ENCODE peak calls at places on chromosomes 6 and 20, in seven cellular contexts. One of them, this sample, is unnamed.

GRCh38 chr6:26311385-26312095 is 53.5 kb upstream of the BTN3A2 start:
- DNase-seq in upper lobe of left lung: no peak
- DNase-seq in body of pancreas: peak
- DNase-seq in breast epithelium: no peak
- DNase-seq in endothelial cell of umbilical vein: peak
- DNase-seq in transverse colon: peak
- DNase-seq in heart left ventricle: no peak
- DNase-seq in this sample: peak

GRCh38 chr6:157066781-157067491 is 256.4 kb downstream of the TMEM242 start:
- DNase-seq in upper lobe of left lung: no peak
- DNase-seq in body of pancreas: no peak
- DNase-seq in breast epithelium: no peak
- DNase-seq in endothelial cell of umbilical vein: peak
- DNase-seq in transverse colon: no peak
- DNase-seq in heart left ventricle: no peak
- DNase-seq in this sample: no peak

GRCh38 chr6:133778414-133778813 is 110.5 kb upstream of the TCF21 start:
- DNase-seq in upper lobe of left lung: no peak
- DNase-seq in body of pancreas: no peak
- DNase-seq in breast epithelium: no peak
- DNase-seq in endothelial cell of umbilical vein: no peak
- DNase-seq in transverse colon: no peak
- DNase-seq in heart left ventricle: no peak
- DNase-seq in this sample: no peak

GRCh38 chr6:157709514-157709913 is 113.5 kb upstream of the SNX9 start:
- DNase-seq in upper lobe of left lung: no peak
- DNase-seq in body of pancreas: no peak
- DNase-seq in breast epithelium: no peak
- DNase-seq in endothelial cell of umbilical vein: no peak
- DNase-seq in transverse colon: no peak
- DNase-seq in heart left ventricle: no peak
- DNase-seq in this sample: no peak

GRCh38 chr20:47328841-47329448 is 27.6 kb downstream of the ZMYND8 start:
- DNase-seq in upper lobe of left lung: no peak
- DNase-seq in body of pancreas: peak
- DNase-seq in breast epithelium: no peak
- DNase-seq in endothelial cell of umbilical vein: no peak
- DNase-seq in transverse colon: peak
- DNase-seq in heart left ventricle: no peak
- DNase-seq in this sample: peak

GRCh38 chr6:169811521-169812256 is 60.3 kb downstream of the ERMARD start:
- DNase-seq in upper lobe of left lung: no peak
- DNase-seq in body of pancreas: no peak
- DNase-seq in breast epithelium: no peak
- DNase-seq in endothelial cell of umbilical vein: no peak
- DNase-seq in transverse colon: no peak
- DNase-seq in heart left ventricle: no peak
- DNase-seq in this sample: peak

GRCh38 chr6:144055121-144055931 is 40.0 kb downstream of the SF3B5 start:
- DNase-seq in upper lobe of left lung: no peak
- DNase-seq in body of pancreas: no peak
- DNase-seq in breast epithelium: no peak
- DNase-seq in endothelial cell of umbilical vein: no peak
- DNase-seq in transverse colon: no peak
- DNase-seq in heart left ventricle: no peak
- DNase-seq in this sample: peak

GRCh38 chr20:21710863-21711431 is 5.5 kb downstream of the PAX1 start:
- DNase-seq in upper lobe of left lung: no peak
- DNase-seq in body of pancreas: no peak
- DNase-seq in breast epithelium: no peak
- DNase-seq in endothelial cell of umbilical vein: no peak
- DNase-seq in transverse colon: no peak
- DNase-seq in heart left ventricle: no peak
- DNase-seq in this sample: no peak

GRCh38 chr6:158688860-158689259 is 39.0 kb downstream of the SYTL3 start:
- DNase-seq in upper lobe of left lung: no peak
- DNase-seq in body of pancreas: no peak
- DNase-seq in breast epithelium: no peak
- DNase-seq in endothelial cell of umbilical vein: peak
- DNase-seq in transverse colon: no peak
- DNase-seq in heart left ventricle: no peak
- DNase-seq in this sample: no peak

GRCh38 chr20:4697189-4697873 is 24.4 kb upstream of the PRND start:
- DNase-seq in upper lobe of left lung: no peak
- DNase-seq in body of pancreas: no peak
- DNase-seq in breast epithelium: no peak
- DNase-seq in endothelial cell of umbilical vein: no peak
- DNase-seq in transverse colon: no peak
- DNase-seq in heart left ventricle: no peak
- DNase-seq in this sample: no peak

GRCh38 chr20:41476013-41476441 is 109.4 kb upstream of the EMILIN3 start:
- DNase-seq in upper lobe of left lung: no peak
- DNase-seq in body of pancreas: peak
- DNase-seq in breast epithelium: peak
- DNase-seq in endothelial cell of umbilical vein: peak
- DNase-seq in transverse colon: peak
- DNase-seq in heart left ventricle: peak
- DNase-seq in this sample: no peak

GRCh38 chr6:105320766-105321165 is 82.1 kb downstream of the PREP start:
- DNase-seq in upper lobe of left lung: no peak
- DNase-seq in body of pancreas: peak
- DNase-seq in breast epithelium: no peak
- DNase-seq in endothelial cell of umbilical vein: no peak
- DNase-seq in transverse colon: no peak
- DNase-seq in heart left ventricle: no peak
- DNase-seq in this sample: no peak

GRCh38 chr6:7938562-7939185 is 28.1 kb upstream of the TXNDC5 start:
- DNase-seq in upper lobe of left lung: no peak
- DNase-seq in body of pancreas: no peak
- DNase-seq in breast epithelium: no peak
- DNase-seq in endothelial cell of umbilical vein: peak
- DNase-seq in transverse colon: no peak
- DNase-seq in heart left ventricle: no peak
- DNase-seq in this sample: no peak

GRCh38 chr6:39088331-39088730 is 26.7 kb downstream of the SAYSD1 start:
- DNase-seq in upper lobe of left lung: no peak
- DNase-seq in body of pancreas: peak
- DNase-seq in breast epithelium: no peak
- DNase-seq in endothelial cell of umbilical vein: peak
- DNase-seq in transverse colon: no peak
- DNase-seq in heart left ventricle: peak
- DNase-seq in this sample: no peak

GRCh38 chr20:56359212-56360132 is 698 bp downstream of the FAM210B start:
- DNase-seq in upper lobe of left lung: peak
- DNase-seq in body of pancreas: peak
- DNase-seq in breast epithelium: peak
- DNase-seq in endothelial cell of umbilical vein: peak
- DNase-seq in transverse colon: peak
- DNase-seq in heart left ventricle: peak
- DNase-seq in this sample: peak

GRCh38 chr6:128200789-128201188 is 299.9 kb upstream of the THEMIS start:
- DNase-seq in upper lobe of left lung: no peak
- DNase-seq in body of pancreas: no peak
- DNase-seq in breast epithelium: no peak
- DNase-seq in endothelial cell of umbilical vein: no peak
- DNase-seq in transverse colon: no peak
- DNase-seq in heart left ventricle: no peak
- DNase-seq in this sample: no peak

GRCh38 chr6:128202169-128202765 is 301.4 kb upstream of the THEMIS start:
- DNase-seq in upper lobe of left lung: no peak
- DNase-seq in body of pancreas: no peak
- DNase-seq in breast epithelium: no peak
- DNase-seq in endothelial cell of umbilical vein: no peak
- DNase-seq in transverse colon: no peak
- DNase-seq in heart left ventricle: no peak
- DNase-seq in this sample: no peak

GRCh38 chr6:128204621-128205020 is 303.8 kb upstream of the THEMIS start:
- DNase-seq in upper lobe of left lung: no peak
- DNase-seq in body of pancreas: no peak
- DNase-seq in breast epithelium: no peak
- DNase-seq in endothelial cell of umbilical vein: no peak
- DNase-seq in transverse colon: no peak
- DNase-seq in heart left ventricle: no peak
- DNase-seq in this sample: no peak

DNA sequence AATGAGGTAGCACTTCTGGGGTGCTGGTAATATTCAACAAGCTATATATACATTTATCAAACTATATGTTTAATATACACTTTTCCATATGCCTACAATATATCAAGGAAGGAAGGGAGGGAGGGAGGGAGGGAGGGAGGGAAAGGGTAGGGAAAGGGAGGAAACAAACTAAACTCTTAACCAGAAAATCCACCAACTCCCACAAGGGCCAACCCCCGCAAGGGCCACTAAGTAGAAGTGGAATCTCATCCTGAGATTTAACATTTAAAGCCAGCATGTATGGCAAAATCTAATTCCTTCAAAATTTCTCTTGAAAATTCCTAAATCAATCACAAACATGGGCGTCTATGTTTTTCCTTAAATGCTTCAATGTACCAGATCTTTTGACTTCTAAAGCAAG is 298.6 kb upstream of the THEMIS start:
- DNase-seq in upper lobe of left lung: no peak
- DNase-seq in body of pancreas: no peak
- DNase-seq in breast epithelium: no peak
- DNase-seq in endothelial cell of umbilical vein: no peak
- DNase-seq in transverse colon: no peak
- DNase-seq in heart left ventricle: no peak
- DNase-seq in this sample: no peak
- TF ChIP-seq POLR2A in upper lobe of left lung: no peak
- TF ChIP-seq POLR2A in body of pancreas: no peak
- TF ChIP-seq POLR2A in breast epithelium: no peak
- TF ChIP-seq POLR2A in endothelial cell of umbilical vein: no peak
- TF ChIP-seq POLR2A in transverse colon: no peak
- TF ChIP-seq POLR2A in heart left ventricle: no peak
- TF ChIP-seq POLR2A in this sample: no peak

DNA sequence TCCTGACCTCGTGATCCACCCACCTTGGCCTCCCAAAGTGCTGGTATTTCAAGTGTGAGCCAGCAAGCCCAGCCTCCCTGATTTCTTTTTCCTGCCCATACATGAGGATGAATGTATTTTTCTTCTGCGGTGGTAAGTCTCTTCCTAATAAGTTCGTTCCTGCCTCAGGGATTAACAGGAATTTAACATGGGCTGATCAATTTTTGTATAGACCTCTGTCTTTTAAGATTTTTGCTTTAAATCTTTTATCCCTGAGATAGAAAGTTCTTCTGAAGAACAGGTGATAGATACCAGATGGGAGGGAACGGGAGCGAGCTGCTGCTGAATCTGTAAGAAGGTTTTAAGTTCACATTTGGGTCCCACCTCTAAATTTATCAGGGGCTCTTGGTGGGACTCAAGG is 7.0 kb upstream of the ZNFX1 start:
- DNase-seq in upper lobe of left lung: no peak
- DNase-seq in body of pancreas: no peak
- DNase-seq in breast epithelium: no peak
- DNase-seq in endothelial cell of umbilical vein: no peak
- DNase-seq in transverse colon: no peak
- DNase-seq in heart left ventricle: no peak
- DNase-seq in this sample: no peak
- H3K27ac ChIP-seq in upper lobe of left lung: no peak
- H3K27ac ChIP-seq in body of pancreas: no peak
- H3K27ac ChIP-seq in breast epithelium: no peak
- H3K27ac ChIP-seq in endothelial cell of umbilical vein: no peak
- H3K27ac ChIP-seq in transverse colon: no peak
- H3K27ac ChIP-seq in heart left ventricle: no peak
- H3K27ac ChIP-seq in this sample: no peak

DNA sequence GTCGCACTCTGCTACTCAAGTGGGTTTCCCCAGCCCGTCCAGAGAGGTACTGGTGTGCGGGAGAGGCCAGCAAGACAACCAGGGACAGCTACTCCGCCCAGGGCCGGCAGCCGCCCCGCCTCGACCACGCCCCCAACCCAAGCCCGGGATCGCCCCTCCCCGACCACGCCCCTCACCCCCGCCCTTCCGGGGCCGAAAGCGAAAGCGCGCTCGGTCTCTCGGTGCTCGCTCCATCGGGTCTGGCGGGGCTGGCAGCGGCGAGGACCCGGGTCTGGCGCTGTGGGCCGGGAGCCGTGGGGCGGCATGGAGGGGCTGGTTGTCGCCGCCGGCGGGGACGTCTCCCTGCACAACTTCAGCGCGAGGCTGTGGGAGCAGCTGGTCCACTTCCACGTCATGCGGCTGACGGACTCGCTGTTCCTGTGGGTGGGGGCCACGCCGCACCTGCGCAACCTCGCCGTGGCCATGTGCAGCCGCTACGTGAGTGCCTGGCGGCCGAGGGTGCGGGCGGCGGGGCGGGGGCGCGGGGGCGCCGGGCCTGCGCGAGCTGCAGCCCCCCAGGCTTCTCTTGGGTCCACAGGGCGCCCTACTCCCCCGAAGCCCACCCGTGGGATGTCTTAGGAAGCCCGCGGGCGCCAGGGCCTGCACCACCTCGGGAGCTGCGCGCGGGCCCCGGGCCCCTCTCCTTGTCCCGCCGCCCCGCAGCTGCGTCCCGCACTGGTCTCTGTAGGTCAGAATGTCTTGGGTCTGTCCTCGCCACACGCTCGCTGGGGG is at the start of gene PSMG4:
- DNase-seq in upper lobe of left lung: peak
- DNase-seq in body of pancreas: peak
- DNase-seq in breast epithelium: peak
- DNase-seq in endothelial cell of umbilical vein: peak
- DNase-seq in transverse colon: peak
- DNase-seq in heart left ventricle: peak
- DNase-seq in this sample: peak
- TF ChIP-seq POLR2A in upper lobe of left lung: no peak
- TF ChIP-seq POLR2A in body of pancreas: peak
- TF ChIP-seq POLR2A in breast epithelium: no peak
- TF ChIP-seq POLR2A in endothelial cell of umbilical vein: peak
- TF ChIP-seq POLR2A in transverse colon: peak
- TF ChIP-seq POLR2A in heart left ventricle: no peak
- TF ChIP-seq POLR2A in this sample: peak

GRCh38 chr6:167730441-167730840 is 96.3 kb upstream of the AFDN start:
- DNase-seq in upper lobe of left lung: no peak
- DNase-seq in body of pancreas: no peak
- DNase-seq in breast epithelium: no peak
- DNase-seq in endothelial cell of umbilical vein: no peak
- DNase-seq in transverse colon: no peak
- DNase-seq in heart left ventricle: no peak
- DNase-seq in this sample: peak
- H3K27ac ChIP-seq in upper lobe of left lung: no peak
- H3K27ac ChIP-seq in body of pancreas: no peak
- H3K27ac ChIP-seq in breast epithelium: no peak
- H3K27ac ChIP-seq in endothelial cell of umbilical vein: no peak
- H3K27ac ChIP-seq in transverse colon: no peak
- H3K27ac ChIP-seq in heart left ventricle: no peak
- H3K27ac ChIP-seq in this sample: no peak